ENCODE peak calls at places on chromosomes 16 and 17, in six cellular contexts. H is GM12878, V is ovary, I is GM12865, B is heart left ventricle, C is PC-3. K is an unnamed sample.

GRCh38 chr16:69176033-69176780 is 10.8 kb upstream of the SNTB2 start:
- DNase-seq in C (no peak), B (no peak), V (no peak), H (no peak), I (no peak), K (no peak)

GRCh38 chr17:58330544-58330996 is 2.0 kb upstream of the TSPOAP1 start:
- DNase-seq in H (no peak), C (no peak), V (no peak), B (no peak), I (no peak), K (no peak)

GRCh38 chr16:89573826-89574680 is 1.5 kb upstream of the CPNE7 start:
- DNase-seq in H (no peak), B (no peak), C (no peak), V (no peak), I (no peak), K (no peak)

GRCh38 chr16:73154063-73154870 is 106.3 kb upstream of the ZFHX3 start:
- DNase-seq in B (peak), I (no peak), H (no peak), C (no peak), V (no peak), K (peak)

GRCh38 chr16:73172621-73173312 is 124.8 kb upstream of the ZFHX3 start:
- DNase-seq in V (peak), C (peak), I (no peak), B (peak), H (no peak), K (peak)

GRCh38 chr17:56593073-56593740 is at the start of gene NOG:
- DNase-seq in I (no peak), H (no peak), B (peak), C (peak), V (peak), K (peak)

GRCh38 chr17:9360610-9361571 is 214.7 kb downstream of the STX8 start:
- DNase-seq in H (no peak), V (peak), C (peak), B (no peak), I (no peak), K (peak)

GRCh38 chr16:10405386-10405939 is 19.6 kb downstream of the ATF7IP2 start:
- DNase-seq in C (no peak), I (no peak), B (peak), V (no peak), H (no peak), K (peak)

GRCh38 chr17:61393904-61394629 is 5.6 kb upstream of the TBX2 start:
- DNase-seq in H (no peak), I (no peak), C (no peak), B (no peak), V (no peak), K (no peak)

GRCh38 chr16:86044241-86044671 is 145.3 kb downstream of the IRF8 start:
- DNase-seq in C (peak), V (no peak), H (no peak), B (no peak), I (peak), K (no peak)

GRCh38 chr17:34241062-34241461 is 14.0 kb upstream of the CCL2 start:
- DNase-seq in V (peak), B (peak), H (no peak), I (no peak), C (no peak), K (peak)

DNA sequence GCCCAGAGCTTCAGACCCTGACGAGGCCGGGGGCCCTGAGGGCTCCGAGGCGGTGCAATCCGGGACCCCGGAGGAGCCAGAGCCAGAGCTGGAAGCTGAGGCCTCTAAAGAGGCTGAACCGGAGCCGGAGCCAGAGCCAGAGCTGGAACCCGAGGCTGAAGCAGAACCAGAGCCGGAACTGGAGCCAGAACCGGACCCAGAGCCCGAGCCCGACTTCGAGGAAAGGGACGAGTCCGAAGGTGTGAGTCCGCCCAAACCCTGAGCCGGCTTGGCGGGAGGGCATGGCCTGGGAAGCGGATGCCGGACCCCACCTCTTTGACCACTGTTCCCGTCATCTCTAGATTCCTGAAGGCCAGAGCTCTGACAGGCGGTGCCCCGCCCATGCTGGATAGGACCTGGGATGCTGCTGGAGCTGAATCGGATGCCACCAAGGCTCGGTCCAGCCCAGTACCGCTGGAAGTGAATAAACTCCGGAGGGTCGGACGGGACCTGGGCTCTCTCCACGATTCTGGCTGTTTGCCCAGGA is 4.4 kb downstream of the NOL3 start:
- DNase-seq in V (peak), B (no peak), C (no peak), I (no peak), H (no peak), K (no peak)
- H3K4me3 ChIP-seq in V (no peak), B (peak), C (peak), I (peak), H (peak), K (peak)

GRCh38 chr16:58497468-58497867 is 2.5 kb upstream of the NDRG4 start:
- DNase-seq in B (no peak), V (no peak), H (no peak), C (no peak), I (no peak), K (no peak)

GRCh38 chr16:58493756-58494431 is 6.0 kb upstream of the NDRG4 start:
- DNase-seq in I (no peak), H (no peak), C (no peak), B (no peak), V (no peak), K (no peak)

GRCh38 chr16:58495861-58496331 is 4.0 kb upstream of the NDRG4 start:
- DNase-seq in V (no peak), H (no peak), C (no peak), I (no peak), B (no peak), K (no peak)

GRCh38 chr16:58492735-58493134 is 7.2 kb upstream of the NDRG4 start:
- DNase-seq in I (no peak), C (no peak), B (no peak), H (no peak), V (no peak), K (peak)

GRCh38 chr16:58494981-58495860 is 4.7 kb upstream of the NDRG4 start:
- DNase-seq in C (peak), I (peak), B (peak), H (peak), V (peak), K (peak)
- TF ChIP-seq CTCF in C (peak), I (peak), B (peak), H (peak), V (no peak), K (no peak)

GRCh38 chr17:50272711-50273653 is 1.3 kb upstream of the TMEM92 start:
- DNase-seq in H (no peak), V (peak), C (peak), B (peak), I (peak), K (peak)
- H3K4me3 ChIP-seq in H (no peak), V (peak), C (peak), B (peak), I (no peak), K (peak)

GRCh38 chr17:21020622-21021021 is 22.2 kb downstream of the USP22 start:
- DNase-seq in B (no peak), H (no peak), V (no peak), I (no peak), C (no peak), K (no peak)

GRCh38 chr17:21019976-21020575 is 22.7 kb downstream of the USP22 start:
- DNase-seq in C (peak), I (peak), H (no peak), B (no peak), V (no peak), K (peak)

GRCh38 chr17:21017256-21017655 is 25.6 kb downstream of the USP22 start:
- DNase-seq in B (no peak), C (no peak), V (no peak), H (no peak), I (no peak), K (no peak)

GRCh38 chr17:21017861-21018260 is 24.9 kb downstream of the USP22 start:
- DNase-seq in V (no peak), I (no peak), B (no peak), C (no peak), H (no peak), K (no peak)

GRCh38 chr17:21018894-21019293 is 23.9 kb downstream of the USP22 start:
- DNase-seq in H (no peak), I (no peak), B (no peak), V (no peak), C (no peak), K (no peak)
- TF ChIP-seq CTCF in H (no peak), I (no peak), B (no peak), V (no peak), C (no peak), K (no peak)

GRCh38 chr17:78977992-78978973 is 1.4 kb downstream of the LGALS3BP start:
- DNase-seq in C (no peak), B (no peak), V (peak), I (no peak), H (no peak), K (peak)
- H3K4me3 ChIP-seq in C (no peak), B (peak), V (peak), I (no peak), H (no peak), K (no peak)

GRCh38 chr16:15953929-15954813 is 4.8 kb downstream of the ABCC1 start:
- DNase-seq in C (no peak), H (no peak), B (no peak), I (no peak), V (no peak), K (no peak)
- TF ChIP-seq CTCF in C (no peak), H (no peak), B (no peak), I (no peak), V (no peak), K (no peak)

GRCh38 chr16:15887283-15887682 is 1.1 kb downstream of the CEP20 start:
- DNase-seq in C (no peak), I (no peak), H (no peak), V (no peak), B (no peak), K (no peak)

GRCh38 chr16:15891508-15891907 is 3.1 kb upstream of the CEP20 start:
- DNase-seq in C (no peak), V (no peak), I (no peak), H (no peak), B (no peak), K (no peak)

GRCh38 chr16:15886078-15886477 is 2.3 kb downstream of the CEP20 start:
- DNase-seq in H (no peak), B (no peak), C (no peak), V (no peak), I (no peak), K (no peak)

GRCh38 chr16:15885560-15886001 is 2.8 kb downstream of the CEP20 start:
- DNase-seq in I (no peak), B (no peak), V (no peak), C (no peak), H (no peak), K (no peak)

DNA sequence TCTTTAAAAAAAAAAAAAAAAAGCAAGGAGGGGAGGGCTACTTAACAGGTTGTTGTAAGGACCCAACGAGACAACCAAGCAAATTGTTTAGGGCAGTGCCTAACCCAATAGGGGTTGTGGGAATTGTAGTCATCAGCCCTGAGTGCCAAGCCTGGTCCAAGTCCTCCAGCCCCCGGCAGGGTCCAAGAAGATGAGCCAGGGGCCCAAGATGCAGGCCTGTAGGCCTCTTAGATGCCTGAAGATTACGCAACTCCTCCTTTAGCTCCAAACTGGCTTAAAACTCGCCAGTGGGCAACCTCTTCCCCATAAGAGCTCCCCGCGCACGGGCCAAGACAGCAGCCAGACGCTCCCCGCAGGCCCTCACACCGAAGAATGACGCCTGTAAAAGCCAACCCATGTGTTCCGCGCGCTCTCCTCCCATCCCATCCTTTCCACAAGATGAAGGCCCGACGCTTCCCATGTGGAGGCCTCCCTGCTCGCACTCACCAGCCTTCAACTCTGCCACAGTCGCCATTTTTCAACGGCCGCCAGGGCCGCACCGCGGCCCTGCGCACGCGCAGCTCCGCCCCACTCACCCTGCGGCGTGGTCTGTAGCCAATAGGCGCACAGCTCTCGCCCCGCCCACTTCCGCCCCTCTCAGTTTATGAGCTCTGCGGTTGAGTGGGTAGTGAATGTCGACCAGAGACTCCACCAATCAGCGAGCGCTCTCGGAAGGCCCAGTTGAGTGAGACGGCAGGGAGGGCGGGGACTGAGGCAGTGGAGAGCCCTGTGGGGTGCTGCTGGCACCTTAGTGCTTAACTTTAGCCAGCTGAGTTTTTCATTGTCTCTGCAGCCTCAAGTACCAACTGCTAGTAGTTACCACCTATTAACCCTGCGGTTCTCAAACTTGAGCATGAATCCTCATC is at the start of gene CEP20:
- DNase-seq in C (peak), I (peak), B (peak), H (peak), V (peak), K (peak)
- H3K4me3 ChIP-seq in C (peak), I (peak), B (peak), H (peak), V (peak), K (peak)

K was measured in testis.